ENCODE peak calls at places on chromosomes 5 and 9, in eight cellular contexts. T is lower leg skin, V is right lobe of liver, K is GM12891, B is suprapubic skin, I is IMR-90, F is adrenal gland, E is Peyer's patch. A is an unnamed sample.

GRCh38 chr9:110175275-110175968 is 32.5 kb downstream of the C9orf152 start:
- DNase-seq in T (peak), V (peak), K (no peak), B (no peak), I (no peak), F (no peak), E (no peak), A (no peak)

GRCh38 chr5:33824516-33825195 is 67.1 kb downstream of the ADAMTS12 start:
- DNase-seq in T (no peak), V (no peak), K (no peak), B (no peak), I (peak), F (peak), E (peak), A (no peak)

GRCh38 chr5:93621340-93621872 is 38.4 kb downstream of the NR2F1 start:
- DNase-seq in T (peak), V (peak), K (no peak), B (peak), I (peak), F (peak), E (peak), A (peak)

GRCh38 chr5:135041726-135042125 is 7.7 kb upstream of the PITX1 start:
- DNase-seq in T (no peak), V (no peak), K (no peak), B (no peak), I (no peak), F (no peak), E (no peak), A (no peak)

GRCh38 chr5:133480366-133480765 is 132.0 kb downstream of the FSTL4 start:
- DNase-seq in T (peak), V (no peak), K (no peak), B (peak), I (no peak), F (no peak), E (no peak), A (no peak)

GRCh38 chr5:24788829-24789509 is 144.2 kb upstream of the CDH10 start:
- DNase-seq in T (no peak), V (no peak), K (no peak), B (no peak), I (no peak), F (no peak), E (no peak), A (no peak)

GRCh38 chr5:153402550-153402949 is 87.9 kb upstream of the GRIA1 start:
- DNase-seq in T (no peak), V (no peak), K (no peak), B (no peak), I (no peak), F (no peak), E (no peak), A (no peak)

GRCh38 chr5:173314166-173314952 is 13.9 kb downstream of the STC2 start:
- DNase-seq in T (peak), V (no peak), K (no peak), B (peak), I (peak), F (no peak), E (no peak), A (no peak)

GRCh38 chr5:124745367-124746251 is 830 bp downstream of the ZNF608 start:
- DNase-seq in T (no peak), V (no peak), K (no peak), B (no peak), I (peak), F (no peak), E (no peak), A (no peak)

GRCh38 chr5:141186897-141187512 is at the start of gene PCDHB9:
- DNase-seq in T (no peak), V (no peak), K (no peak), B (no peak), I (peak), F (no peak), E (no peak), A (no peak)

GRCh38 chr5:157371655-157372471 is 88.2 kb upstream of the NIPAL4 start:
- DNase-seq in T (no peak), V (no peak), K (no peak), B (no peak), I (peak), F (no peak), E (no peak), A (no peak)

GRCh38 chr9:36187414-36187813 is 3.3 kb upstream of the CLTA start:
- DNase-seq in T (no peak), V (no peak), K (no peak), B (no peak), I (peak), F (no peak), E (no peak), A (no peak)

GRCh38 chr5:55592388-55593114 is 57.8 kb upstream of the PLPP1 start:
- DNase-seq in T (no peak), V (no peak), K (no peak), B (no peak), I (no peak), F (no peak), E (no peak), A (no peak)

GRCh38 chr5:175742290-175742994 is 84.6 kb downstream of the HRH2 start:
- DNase-seq in T (no peak), V (no peak), K (no peak), B (no peak), I (no peak), F (no peak), E (no peak), A (no peak)

GRCh38 chr5:154740483-154740882 is 14.7 kb upstream of the LARP1 start:
- DNase-seq in T (no peak), V (peak), K (no peak), B (no peak), I (peak), F (peak), E (no peak), A (peak)

GRCh38 chr5:129063483-129064136 is 30.9 kb upstream of the ISOC1 start:
- DNase-seq in T (no peak), V (no peak), K (no peak), B (no peak), I (no peak), F (no peak), E (no peak), A (no peak)

GRCh38 chr5:137778772-137779564 is 24.8 kb upstream of the HNRNPA0 start:
- DNase-seq in T (no peak), V (no peak), K (no peak), B (no peak), I (peak), F (no peak), E (no peak), A (no peak)

GRCh38 chr5:64144429-64145215 is 21.0 kb upstream of the RNF180 start:
- DNase-seq in T (no peak), V (no peak), K (no peak), B (no peak), I (no peak), F (no peak), E (no peak), A (no peak)

GRCh38 chr5:111887706-111888105 is 130.7 kb upstream of the NREP start:
- DNase-seq in T (no peak), V (no peak), K (no peak), B (no peak), I (no peak), F (no peak), E (no peak), A (no peak)

GRCh38 chr5:96699186-96699820 is 37.1 kb downstream of the CAST start:
- DNase-seq in T (no peak), V (no peak), K (no peak), B (no peak), I (peak), F (no peak), E (no peak), A (no peak)

GRCh38 chr5:61277190-61277589 is 54.9 kb upstream of the ZSWIM6 start:
- DNase-seq in T (no peak), V (no peak), K (no peak), B (no peak), I (peak), F (no peak), E (no peak), A (no peak)

GRCh38 chr5:166909040-166909439 is 1382.4 kb upstream of the WWC1 start:
- DNase-seq in T (no peak), V (no peak), K (no peak), B (no peak), I (no peak), F (no peak), E (no peak), A (no peak)

GRCh38 chr5:76819851-76820280 is 1.0 kb downstream of the F2RL1 start:
- DNase-seq in T (no peak), V (peak), K (no peak), B (no peak), I (no peak), F (no peak), E (no peak), A (no peak)

GRCh38 chr5:178542455-178542854 is 47.7 kb downstream of the COL23A1 start:
- DNase-seq in T (no peak), V (no peak), K (no peak), B (peak), I (no peak), F (no peak), E (no peak), A (no peak)

GRCh38 chr9:95349109-95350038 is 31.9 kb upstream of the FANCC start:
- DNase-seq in T (no peak), V (no peak), K (peak), B (no peak), I (no peak), F (no peak), E (no peak), A (no peak)

GRCh38 chr5:143629871-143630658 is 181.9 kb upstream of the HMHB1 start:
- DNase-seq in T (no peak), V (no peak), K (no peak), B (no peak), I (peak), F (no peak), E (no peak), A (no peak)

GRCh38 chr5:124867064-124867707 is 120.7 kb upstream of the ZNF608 start:
- DNase-seq in T (no peak), V (no peak), K (no peak), B (no peak), I (peak), F (peak), E (no peak), A (no peak)

GRCh38 chr9:87667164-87667738 is 58.7 kb upstream of the CTSL start:
- DNase-seq in T (peak), V (no peak), K (no peak), B (no peak), I (no peak), F (no peak), E (no peak), A (no peak)

GRCh38 chr9:121373401-121373769 is 3.3 kb upstream of the STOM start:
- DNase-seq in T (no peak), V (no peak), K (no peak), B (no peak), I (peak), F (no peak), E (no peak), A (no peak)

GRCh38 chr9:93562157-93562556 is 14.2 kb upstream of the PHF2 start:
- DNase-seq in T (no peak), V (no peak), K (no peak), B (peak), I (no peak), F (no peak), E (no peak), A (no peak)

GRCh38 chr9:13014484-13014883 is 239.7 kb downstream of the LURAP1L start:
- DNase-seq in T (no peak), V (no peak), K (no peak), B (no peak), I (no peak), F (no peak), E (no peak), A (no peak)

GRCh38 chr5:14292766-14293165 is 149.6 kb downstream of the TRIO start:
- DNase-seq in T (no peak), V (no peak), K (no peak), B (no peak), I (no peak), F (no peak), E (no peak), A (no peak)

GRCh38 chr5:147303251-147303650 is 68.4 kb downstream of the STK32A start:
- DNase-seq in T (no peak), V (no peak), K (no peak), B (no peak), I (peak), F (no peak), E (no peak), A (no peak)

GRCh38 chr9:98885575-98886292 is 58.0 kb upstream of the COL15A1 start:
- DNase-seq in T (peak), V (no peak), K (no peak), B (no peak), I (no peak), F (peak), E (no peak), A (no peak)

GRCh38 chr9:20728493-20729220 is 44.6 kb downstream of the FOCAD start:
- DNase-seq in T (no peak), V (no peak), K (no peak), B (no peak), I (peak), F (no peak), E (no peak), A (no peak)

GRCh38 chr9:89739531-89740315 is 134.9 kb downstream of the GADD45G start:
- DNase-seq in T (no peak), V (no peak), K (no peak), B (no peak), I (no peak), F (no peak), E (no peak), A (no peak)

GRCh38 chr9:97575673-97576048 is 57.5 kb downstream of the TSTD2 start:
- DNase-seq in T (peak), V (no peak), K (no peak), B (no peak), I (no peak), F (peak), E (peak), A (no peak)

GRCh38 chr9:97578846-97579245 is 54.3 kb downstream of the TSTD2 start:
- DNase-seq in T (peak), V (peak), K (no peak), B (peak), I (no peak), F (peak), E (peak), A (no peak)

GRCh38 chr9:97577051-97577450 is 56.1 kb downstream of the TSTD2 start:
- DNase-seq in T (peak), V (peak), K (no peak), B (peak), I (no peak), F (peak), E (peak), A (no peak)

GRCh38 chr9:97579914-97580313 is 53.3 kb downstream of the TSTD2 start:
- DNase-seq in T (peak), V (peak), K (no peak), B (no peak), I (no peak), F (peak), E (peak), A (no peak)
- TF ChIP-seq POLR2A in T (no peak), V (no peak), K (no peak), B (no peak), I (no peak), F (no peak), E (no peak), A (no peak)

DNA sequence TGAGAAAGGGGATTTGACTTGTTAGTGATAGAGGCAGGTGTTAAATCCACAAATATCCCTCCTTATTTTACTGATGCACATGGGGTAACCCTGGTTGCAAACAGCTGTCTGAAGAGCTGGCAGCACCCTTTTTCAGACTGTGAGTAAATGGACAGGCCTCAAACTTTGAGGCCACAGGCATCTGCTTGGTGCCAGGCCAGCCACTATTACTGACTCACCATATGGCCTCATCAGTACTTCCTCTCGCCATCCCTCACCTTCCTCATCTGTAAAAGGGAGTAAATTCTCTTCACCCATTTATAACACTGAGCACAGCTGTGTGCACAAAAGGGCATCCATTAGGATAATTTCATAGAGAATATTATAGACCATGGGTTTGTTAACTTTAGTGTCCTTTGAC is 11.9 kb upstream of the TNIP1 start:
- DNase-seq in T (no peak), V (no peak), K (no peak), B (no peak), I (peak), F (peak), E (peak), A (no peak)
- TF ChIP-seq POLR2A in T (no peak), V (no peak), K (no peak), B (no peak), I (no peak), F (no peak), E (peak), A (no peak)

GRCh38 chr5:136655429-136655828 is 290.1 kb upstream of the TRPC7 start:
- DNase-seq in T (no peak), V (no peak), K (no peak), B (no peak), I (peak), F (no peak), E (no peak), A (no peak)
- TF ChIP-seq POLR2A in T (no peak), V (no peak), K (no peak), B (no peak), I (no peak), F (no peak), E (no peak), A (no peak)

GRCh38 chr9:109119439-109120203 is at the start of gene TMEM245:
- DNase-seq in T (peak), V (peak), K (peak), B (peak), I (peak), F (peak), E (peak), A (peak)
- TF ChIP-seq POLR2A in T (no peak), V (peak), K (peak), B (peak), I (peak), F (peak), E (peak), A (peak)

DNA sequence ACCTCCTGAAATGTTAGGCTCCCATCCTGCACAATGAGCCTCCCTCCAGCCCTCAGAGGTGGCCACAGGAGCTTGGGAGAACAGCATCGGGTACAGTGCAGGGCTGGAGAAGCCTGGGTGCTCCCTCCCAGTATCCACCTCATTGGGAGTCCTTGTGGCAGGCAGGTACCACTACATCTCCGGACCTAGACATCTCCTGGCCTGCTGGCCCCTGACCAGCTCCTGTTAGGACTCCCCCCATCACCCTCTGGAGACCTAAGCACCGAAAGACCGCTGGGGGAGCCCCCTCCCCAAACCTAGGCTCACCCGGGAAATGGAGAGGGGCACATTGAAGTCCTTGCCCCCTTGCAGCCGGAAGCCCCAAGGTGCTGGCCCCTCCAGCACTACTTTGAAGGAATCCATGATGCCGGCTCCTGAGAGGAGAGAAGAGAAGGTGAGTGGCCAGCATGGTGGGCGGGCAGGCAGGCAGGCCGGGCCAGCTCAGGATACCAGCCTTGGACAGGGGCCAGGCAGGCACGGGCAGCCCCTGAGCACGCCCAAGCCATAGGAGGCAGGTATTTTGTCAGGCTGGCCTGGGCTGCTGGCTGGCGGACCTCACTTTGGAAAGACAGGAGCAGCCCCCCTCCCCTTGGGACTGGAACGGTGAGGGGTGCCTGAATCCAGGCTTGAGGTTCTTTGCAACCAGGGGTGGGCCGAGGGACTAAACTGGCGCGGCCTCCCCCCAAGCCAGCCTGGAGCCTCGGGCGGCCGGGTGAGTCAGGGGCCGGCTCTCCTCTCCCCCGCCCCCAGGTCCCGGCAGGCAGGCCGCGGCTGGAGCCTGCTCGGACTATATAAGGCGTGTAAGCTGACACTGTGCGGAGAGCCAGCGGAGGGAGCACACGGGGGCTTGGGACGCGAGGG is 1.0 kb downstream of the PDLIM7 start:
- DNase-seq in T (no peak), V (no peak), K (peak), B (peak), I (peak), F (peak), E (peak), A (peak)
- TF ChIP-seq POLR2A in T (no peak), V (no peak), K (no peak), B (no peak), I (no peak), F (no peak), E (no peak), A (no peak)

DNA sequence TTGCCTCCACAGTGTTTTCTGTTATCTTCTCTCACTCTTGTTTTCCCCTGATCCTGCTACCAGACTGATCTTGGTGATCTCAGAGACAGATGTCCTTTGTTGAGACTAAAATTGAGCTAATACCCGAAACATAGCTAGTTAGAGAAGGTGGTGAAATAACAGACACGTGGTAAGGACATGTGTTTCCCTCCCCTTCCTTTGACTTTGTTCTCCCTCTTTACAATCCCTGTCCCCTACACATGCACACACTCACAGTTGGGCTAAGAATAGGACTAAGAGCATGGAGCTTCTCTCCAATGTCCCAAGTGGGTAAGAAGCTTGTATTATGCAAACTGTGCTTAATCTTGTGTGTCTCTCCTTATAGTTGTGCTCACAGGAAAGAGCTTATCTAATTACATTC is 1603.0 kb upstream of the C9orf72 start:
- DNase-seq in T (no peak), V (no peak), K (no peak), B (no peak), I (no peak), F (no peak), E (no peak), A (no peak)
- TF ChIP-seq POLR2A in T (no peak), V (no peak), K (no peak), B (no peak), I (no peak), F (no peak), E (no peak), A (no peak)

DNA sequence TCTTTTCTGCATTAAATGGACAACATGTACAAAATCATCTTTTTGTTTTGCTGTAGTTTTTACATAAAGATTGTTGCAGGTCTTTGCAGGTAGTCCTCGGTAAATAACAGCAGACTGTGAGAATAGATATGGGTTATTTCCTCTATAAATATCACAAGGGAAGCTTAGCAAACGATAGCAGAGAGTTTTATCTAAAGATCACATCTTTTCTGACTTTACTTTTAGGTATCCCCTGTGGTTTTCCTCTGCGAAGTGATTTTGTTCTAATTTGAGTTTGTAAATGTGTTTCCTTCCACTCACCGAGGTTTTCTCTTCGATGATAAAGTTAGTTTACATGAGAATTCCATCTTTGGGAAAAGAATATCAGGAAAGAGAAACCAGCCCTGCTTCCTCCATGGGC is 109.6 kb downstream of the EGFLAM start:
- DNase-seq in T (no peak), V (no peak), K (no peak), B (no peak), I (no peak), F (no peak), E (no peak), A (no peak)
- TF ChIP-seq POLR2A in T (no peak), V (no peak), K (no peak), B (no peak), I (no peak), F (no peak), E (no peak), A (no peak)

GRCh38 chr9:137129456-137130175 is 9.3 kb upstream of the GRIN1 start:
- DNase-seq in T (peak), V (peak), K (peak), B (peak), I (peak), F (peak), E (peak), A (peak)
- TF ChIP-seq POLR2A in T (no peak), V (peak), K (peak), B (no peak), I (no peak), F (peak), E (peak), A (no peak)